ENCODE peak calls at places on chromosomes 7 and 10, in four cellular contexts. One of them, this sample, is unnamed. For H3K79me2, the result is how much of the 10 kb centered on the place peaks cover.

GRCh38 chr7:42292991-42293521 is 56.0 kb upstream of the GLI3 start:
- DNase-seq in K562: no peak
- DNase-seq in H1: no peak
- DNase-seq in SK-N-SH: no peak
- DNase-seq in this sample: no peak

GRCh38 chr10:113007821-113008220 is 57.8 kb downstream of the TCF7L2 start:
- DNase-seq in H1: no peak
- DNase-seq in K562: no peak
- DNase-seq in SK-N-SH: no peak
- DNase-seq in this sample: no peak

GRCh38 chr10:22325272-22325947 is 4.5 kb downstream of the BMI1 start:
- DNase-seq in H1: peak
- DNase-seq in SK-N-SH: peak
- DNase-seq in K562: peak
- DNase-seq in this sample: no peak

GRCh38 chr7:158388072-158388471 is 199.6 kb downstream of the PTPRN2 start:
- DNase-seq in K562: no peak
- DNase-seq in SK-N-SH: no peak
- DNase-seq in H1: no peak
- DNase-seq in this sample: no peak

GRCh38 chr7:1663857-1664651 is 6.0 kb upstream of the ELFN1 start:
- DNase-seq in K562: peak
- DNase-seq in H1: peak
- DNase-seq in SK-N-SH: peak
- DNase-seq in this sample: no peak

GRCh38 chr7:149872419-149873073 is 1.2 kb upstream of the ATP6V0E2 start:
- DNase-seq in H1: peak
- DNase-seq in SK-N-SH: peak
- DNase-seq in K562: peak
- DNase-seq in this sample: no peak

GRCh38 chr7:66627151-66627681 is 1.5 kb upstream of the KCTD7 start:
- DNase-seq in H1: no peak
- DNase-seq in K562: no peak
- DNase-seq in SK-N-SH: peak
- DNase-seq in this sample: no peak

GRCh38 chr7:66883716-66884115 is 37.3 kb upstream of the TMEM248 start:
- DNase-seq in SK-N-SH: no peak
- DNase-seq in H1: no peak
- DNase-seq in K562: no peak
- DNase-seq in this sample: no peak

GRCh38 chr10:128540806-128541739 is 414.9 kb upstream of the MKI67 start:
- DNase-seq in SK-N-SH: peak
- DNase-seq in K562: no peak
- DNase-seq in H1: peak
- DNase-seq in this sample: no peak

GRCh38 chr10:99457808-99458207 is 27.4 kb upstream of the GOT1 start:
- DNase-seq in SK-N-SH: no peak
- DNase-seq in K562: no peak
- DNase-seq in H1: no peak
- DNase-seq in this sample: no peak

GRCh38 chr10:35639021-35639521 is 3.0 kb downstream of the FZD8 start:
- DNase-seq in H1: peak
- DNase-seq in SK-N-SH: peak
- DNase-seq in K562: no peak
- DNase-seq in this sample: no peak

GRCh38 chr10:17758200-17758599 is 6.2 kb downstream of the TMEM236 start:
- DNase-seq in H1: no peak
- DNase-seq in SK-N-SH: no peak
- DNase-seq in K562: no peak
- DNase-seq in this sample: no peak

GRCh38 chr10:35336921-35337741 is 822 bp downstream of the CCNY start:
- DNase-seq in H1: peak
- DNase-seq in SK-N-SH: peak
- DNase-seq in K562: no peak
- DNase-seq in this sample: no peak

GRCh38 chr7:42972703-42973500 is 40.7 kb downstream of the MRPL32 start:
- DNase-seq in H1: no peak
- DNase-seq in K562: peak
- DNase-seq in SK-N-SH: peak
- DNase-seq in this sample: no peak

GRCh38 chr10:73209705-73210104 is 37.4 kb downstream of the DNAJC9 start:
- DNase-seq in H1: no peak
- DNase-seq in K562: no peak
- DNase-seq in SK-N-SH: no peak
- DNase-seq in this sample: no peak

GRCh38 chr7:106599343-106599698 is 61.6 kb downstream of the CCDC71L start:
- DNase-seq in H1: no peak
- DNase-seq in K562: no peak
- DNase-seq in SK-N-SH: no peak
- DNase-seq in this sample: no peak

GRCh38 chr10:8375137-8375536 is 320.6 kb downstream of the GATA3 start:
- DNase-seq in H1: no peak
- DNase-seq in K562: no peak
- DNase-seq in SK-N-SH: no peak
- DNase-seq in this sample: no peak

GRCh38 chr7:30977896-30978564 is 14.3 kb downstream of the GHRHR start:
- DNase-seq in K562: peak
- DNase-seq in SK-N-SH: peak
- DNase-seq in H1: peak
- DNase-seq in this sample: no peak

GRCh38 chr10:113820507-113820906 is 33.4 kb downstream of the DCLRE1A start:
- DNase-seq in H1: peak
- DNase-seq in SK-N-SH: peak
- DNase-seq in K562: peak
- DNase-seq in this sample: no peak

GRCh38 chr7:119935418-119936025 is 337.5 kb upstream of the KCND2 start:
- DNase-seq in SK-N-SH: peak
- DNase-seq in H1: no peak
- DNase-seq in K562: no peak
- DNase-seq in this sample: no peak
- TF ChIP-seq NRF1 in SK-N-SH: no peak
- TF ChIP-seq NRF1 in H1: no peak
- TF ChIP-seq NRF1 in K562: no peak
- TF ChIP-seq NRF1 in this sample: no peak

GRCh38 chr10:100551231-100551630 is 15.5 kb downstream of the HIF1AN start:
- DNase-seq in H1: no peak
- DNase-seq in SK-N-SH: no peak
- DNase-seq in K562: no peak
- DNase-seq in this sample: no peak

GRCh38 chr10:100551733-100552132 is 16.0 kb downstream of the HIF1AN start:
- DNase-seq in K562: no peak
- DNase-seq in H1: no peak
- DNase-seq in SK-N-SH: no peak
- DNase-seq in this sample: no peak

GRCh38 chr10:100553929-100554328 is 18.2 kb downstream of the HIF1AN start:
- DNase-seq in H1: no peak
- DNase-seq in SK-N-SH: no peak
- DNase-seq in K562: no peak
- DNase-seq in this sample: no peak

GRCh38 chr10:100560248-100560647 is 24.5 kb downstream of the HIF1AN start:
- DNase-seq in K562: no peak
- DNase-seq in H1: no peak
- DNase-seq in SK-N-SH: no peak
- DNase-seq in this sample: no peak

DNA sequence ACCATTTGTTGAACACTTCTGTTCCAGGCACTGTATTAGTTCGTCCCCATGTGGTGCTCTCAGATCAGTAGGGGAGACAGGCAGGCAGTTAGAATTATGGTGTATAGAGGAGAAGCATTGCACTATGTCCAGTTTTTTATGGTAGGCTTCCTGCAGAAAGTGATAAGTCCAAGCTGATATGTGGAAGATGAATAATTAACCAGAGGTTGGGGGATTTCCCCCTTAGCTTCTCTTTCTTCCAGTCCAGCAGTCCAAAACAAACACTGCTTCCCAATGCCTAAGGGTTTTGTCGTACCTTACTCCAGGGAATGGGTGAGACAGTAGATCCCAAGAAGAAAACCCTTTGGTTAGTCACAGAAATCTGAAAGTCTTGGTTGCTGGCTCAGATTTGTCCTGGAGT is 19.2 kb downstream of the HIF1AN start:
- DNase-seq in H1: no peak
- DNase-seq in K562: no peak
- DNase-seq in SK-N-SH: no peak
- DNase-seq in this sample: no peak
- TF ChIP-seq GABPA in H1: no peak
- TF ChIP-seq GABPA in K562: no peak
- TF ChIP-seq GABPA in SK-N-SH: no peak
- TF ChIP-seq GABPA in this sample: no peak

GRCh38 chr10:130137659-130138478 is 1.7 kb downstream of the GLRX3 start:
- DNase-seq in SK-N-SH: no peak
- DNase-seq in H1: no peak
- DNase-seq in K562: no peak
- DNase-seq in this sample: no peak

GRCh38 chr10:130137077-130137448 is 872 bp downstream of the GLRX3 start:
- DNase-seq in SK-N-SH: peak
- DNase-seq in H1: no peak
- DNase-seq in K562: no peak
- DNase-seq in this sample: no peak

GRCh38 chr10:130136214-130137076 is at the start of gene GLRX3:
- DNase-seq in SK-N-SH: peak
- DNase-seq in K562: peak
- DNase-seq in H1: peak
- DNase-seq in this sample: no peak

GRCh38 chr10:130140425-130140824 is 4.2 kb downstream of the GLRX3 start:
- DNase-seq in H1: no peak
- DNase-seq in SK-N-SH: no peak
- DNase-seq in K562: no peak
- DNase-seq in this sample: no peak

GRCh38 chr10:130138479-130138866 is 2.3 kb downstream of the GLRX3 start:
- DNase-seq in H1: no peak
- DNase-seq in K562: peak
- DNase-seq in SK-N-SH: no peak
- DNase-seq in this sample: no peak
- H3K79me2 ChIP-seq in H1: under half
- H3K79me2 ChIP-seq in K562: half or more
- H3K79me2 ChIP-seq in SK-N-SH: half or more
- H3K79me2 ChIP-seq in this sample: half or more

DNA sequence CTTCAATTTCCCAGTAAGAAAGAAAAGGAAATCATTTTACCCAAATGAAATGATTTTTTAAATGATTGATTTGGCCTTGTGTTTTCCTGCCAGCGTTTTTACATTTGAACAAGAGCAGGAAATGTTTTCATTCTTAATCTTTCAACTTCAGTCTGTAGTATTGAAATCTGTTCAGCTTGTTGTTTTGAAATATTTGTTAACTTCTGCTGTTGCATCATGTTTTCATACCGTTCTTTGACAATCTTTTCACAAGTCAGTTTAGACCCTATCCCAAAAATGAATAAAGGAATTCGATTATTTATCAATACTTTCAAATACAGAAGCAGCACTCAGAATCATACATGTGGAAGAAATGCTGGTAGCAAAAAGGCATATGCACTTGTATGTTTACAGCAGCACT is 8.1 kb downstream of the SFR1 start:
- DNase-seq in H1: no peak
- DNase-seq in K562: no peak
- DNase-seq in SK-N-SH: no peak
- DNase-seq in this sample: no peak
- TF ChIP-seq NRF1 in H1: no peak
- TF ChIP-seq NRF1 in K562: no peak
- TF ChIP-seq NRF1 in SK-N-SH: no peak
- TF ChIP-seq NRF1 in this sample: no peak

GRCh38 chr10:60810437-60811182 is 32.3 kb downstream of the CDK1 start:
- DNase-seq in H1: no peak
- DNase-seq in SK-N-SH: no peak
- DNase-seq in K562: no peak
- DNase-seq in this sample: no peak
- TF ChIP-seq GABPA in H1: no peak
- TF ChIP-seq GABPA in SK-N-SH: no peak
- TF ChIP-seq GABPA in K562: no peak
- TF ChIP-seq GABPA in this sample: no peak

GRCh38 chr7:21934824-21935223 is 10.9 kb downstream of the CDCA7L start:
- DNase-seq in K562: no peak
- DNase-seq in H1: no peak
- DNase-seq in SK-N-SH: no peak
- DNase-seq in this sample: no peak
- H3K79me2 ChIP-seq in K562: under half
- H3K79me2 ChIP-seq in H1: under half
- H3K79me2 ChIP-seq in SK-N-SH: under half
- H3K79me2 ChIP-seq in this sample: under half

DNA sequence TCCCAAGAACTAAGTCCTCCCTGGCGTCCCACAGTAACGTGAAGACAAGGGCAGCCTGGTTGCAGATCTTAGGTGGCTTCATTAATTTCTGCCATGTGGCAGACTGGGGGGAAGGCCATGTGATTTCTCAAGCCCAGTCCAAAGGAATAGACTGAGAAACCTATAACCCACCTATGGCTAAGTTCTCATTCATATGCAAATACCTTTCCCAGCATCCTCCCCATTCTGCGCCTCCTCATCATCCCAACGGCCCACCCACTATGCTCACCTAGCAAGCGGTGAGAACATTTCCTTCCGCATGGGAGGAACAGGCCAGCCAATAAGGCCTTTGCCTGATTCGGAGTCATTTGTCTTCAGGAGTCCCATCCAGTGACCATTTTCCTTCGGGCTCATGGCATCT is 8.2 kb upstream of the CLEC2L start:
- DNase-seq in H1: no peak
- DNase-seq in SK-N-SH: no peak
- DNase-seq in K562: no peak
- DNase-seq in this sample: no peak
- TF ChIP-seq NRF1 in H1: no peak
- TF ChIP-seq NRF1 in SK-N-SH: no peak
- TF ChIP-seq NRF1 in K562: no peak
- TF ChIP-seq NRF1 in this sample: no peak

GRCh38 chr7:155154586-155154985 is 84.5 kb downstream of the HTR5A start:
- DNase-seq in K562: no peak
- DNase-seq in H1: no peak
- DNase-seq in SK-N-SH: no peak
- DNase-seq in this sample: no peak

GRCh38 chr7:155153676-155154075 is 83.6 kb downstream of the HTR5A start:
- DNase-seq in SK-N-SH: no peak
- DNase-seq in H1: no peak
- DNase-seq in K562: no peak
- DNase-seq in this sample: no peak
- TF ChIP-seq GABPA in SK-N-SH: no peak
- TF ChIP-seq GABPA in H1: no peak
- TF ChIP-seq GABPA in K562: no peak
- TF ChIP-seq GABPA in this sample: no peak

GRCh38 chr7:77765906-77766800 is 32.1 kb downstream of the TMEM60 start:
- DNase-seq in K562: no peak
- DNase-seq in H1: no peak
- DNase-seq in SK-N-SH: no peak
- DNase-seq in this sample: no peak

GRCh38 chr7:77757589-77757988 is 40.6 kb downstream of the TMEM60 start:
- DNase-seq in SK-N-SH: no peak
- DNase-seq in K562: no peak
- DNase-seq in H1: no peak
- DNase-seq in this sample: peak

GRCh38 chr7:77759294-77759889 is 38.8 kb downstream of the TMEM60 start:
- DNase-seq in K562: peak
- DNase-seq in SK-N-SH: peak
- DNase-seq in H1: peak
- DNase-seq in this sample: peak

GRCh38 chr7:77760809-77761453 is 37.3 kb downstream of the TMEM60 start:
- DNase-seq in H1: no peak
- DNase-seq in K562: no peak
- DNase-seq in SK-N-SH: no peak
- DNase-seq in this sample: no peak
- H3K79me2 ChIP-seq in H1: under half
- H3K79me2 ChIP-seq in K562: half or more
- H3K79me2 ChIP-seq in SK-N-SH: half or more
- H3K79me2 ChIP-seq in this sample: under half

This sample was measured in GM12878.